ENCODE peak calls at places on chromosomes 3 and 15, in seven cellular contexts. L is iris pigment epithelial cell, Z is LHCN-M2, X is hepatic stellate cell, R is HEK293T, S is tibial artery, I is NCI-H748 treated with DMSO at 0.1 percent for 48 hours. T is an unnamed sample.

GRCh38 chr3:197137741-197138140 is 108.1 kb upstream of the MELTF start:
- DNase-seq in S (no peak), Z (no peak), R (no peak), I (no peak), L (peak; percentile 29), X (no peak), T (no peak)

GRCh38 chr3:65888980-65889706 is 149.6 kb downstream of the MAGI1 start:
- DNase-seq in I (no peak), L (peak; percentile 97), S (peak; percentile 72), R (no peak), X (peak; percentile 89), Z (peak; percentile 93), T (peak; percentile 94)

GRCh38 chr3:185420762-185421161 is 57.8 kb downstream of the MAP3K13 start:
- DNase-seq in S (no peak), R (no peak), X (no peak), L (no peak), Z (peak; percentile 88), I (no peak), T (no peak)

GRCh38 chr15:51184637-51185036 is 89.9 kb upstream of the TNFAIP8L3 start:
- DNase-seq in S (no peak), X (no peak), R (no peak), I (no peak), Z (no peak), L (no peak), T (no peak)

GRCh38 chr3:40978442-40978841 is 220.9 kb upstream of the CTNNB1 start:
- DNase-seq in Z (no peak), S (no peak), R (no peak), I (no peak), L (no peak), X (no peak), T (no peak)

GRCh38 chr3:15007681-15008141 is 57.4 kb downstream of the MRPS25 start:
- DNase-seq in R (no peak), X (no peak), L (peak; percentile 96), Z (peak; percentile 29), S (no peak), I (no peak), T (peak; percentile 56)

GRCh38 chr3:122301063-122301462 is 24.0 kb upstream of the CSTA start:
- DNase-seq in L (no peak), R (no peak), Z (no peak), X (no peak), S (no peak), I (no peak), T (no peak)

GRCh38 chr3:197520311-197521276 is 35.2 kb downstream of the BDH1 start:
- DNase-seq in X (peak; percentile 91), S (no peak), L (peak; percentile 51), Z (peak; percentile 92), R (no peak), I (no peak), T (peak; percentile 30)

GRCh38 chr3:113051827-113052226 is 61.0 kb downstream of the GTPBP8 start:
- DNase-seq in Z (no peak), X (no peak), I (no peak), R (no peak), L (no peak), S (no peak), T (no peak)

GRCh38 chr3:147521646-147522045 is 112.5 kb downstream of the ZIC1 start:
- DNase-seq in Z (peak; percentile 79), I (no peak), R (no peak), X (peak; percentile 1), L (peak; percentile 57), S (no peak), T (peak; percentile 53)

T was measured in EL.